ENCODE peak calls at places on chromosomes 6 and 20, in ten cellular contexts. J, K, X, H, U, G, E, F, L and V are unnamed samples.

GRCh38 chr6:1686117-1687098 is 76.7 kb downstream of the FOXC1 start:
- DNase-seq in K (peak), F (peak), X (peak), G (peak), E (peak), H (no peak), U (peak), L (peak), J (peak), V (no peak)

GRCh38 chr20:37711987-37712961 is 18.4 kb downstream of the CTNNBL1 start:
- DNase-seq in G (no peak), K (no peak), L (no peak), E (no peak), U (peak), J (peak), H (no peak), X (no peak), F (no peak), V (no peak)

GRCh38 chr6:1597924-1598323 is 11.8 kb upstream of the FOXC1 start:
- DNase-seq in J (no peak), G (peak), F (no peak), K (no peak), L (peak), X (peak), H (no peak), U (no peak), E (peak), V (no peak)

GRCh38 chr20:59765599-59766177 is 161.3 kb downstream of the PHACTR3 start:
- DNase-seq in U (peak), L (no peak), G (no peak), J (no peak), K (peak), E (no peak), X (peak), F (no peak), H (no peak), V (peak)

GRCh38 chr6:40674170-40674569 is 87.0 kb upstream of the LRFN2 start:
- DNase-seq in E (no peak), J (no peak), F (no peak), X (no peak), H (no peak), K (no peak), U (no peak), L (no peak), G (no peak), V (no peak)

GRCh38 chr6:109523478-109523877 is 40.5 kb upstream of the ZBTB24 start:
- DNase-seq in G (peak), E (peak), U (no peak), H (no peak), J (no peak), X (peak), L (peak), F (no peak), K (no peak), V (no peak)

GRCh38 chr20:53736757-53737403 is 143.2 kb upstream of the ZNF217 start:
- DNase-seq in L (peak), F (peak), K (peak), U (peak), G (peak), X (peak), H (no peak), E (no peak), J (no peak), V (peak)

GRCh38 chr6:72987305-72987704 is 238.0 kb downstream of the KHDC1L start:
- DNase-seq in J (no peak), U (no peak), F (no peak), L (no peak), E (no peak), G (no peak), H (no peak), K (no peak), X (no peak), V (no peak)

GRCh38 chr6:42352856-42353564 is 98.7 kb downstream of the TRERF1 start:
- DNase-seq in X (peak), U (no peak), E (peak), L (peak), J (no peak), H (peak), G (peak), F (no peak), K (no peak), V (no peak)

GRCh38 chr6:12585497-12585958 is 131.0 kb upstream of the PHACTR1 start:
- DNase-seq in X (peak), G (peak), U (peak), L (peak), F (no peak), K (no peak), E (no peak), H (no peak), J (peak), V (no peak)

DNA sequence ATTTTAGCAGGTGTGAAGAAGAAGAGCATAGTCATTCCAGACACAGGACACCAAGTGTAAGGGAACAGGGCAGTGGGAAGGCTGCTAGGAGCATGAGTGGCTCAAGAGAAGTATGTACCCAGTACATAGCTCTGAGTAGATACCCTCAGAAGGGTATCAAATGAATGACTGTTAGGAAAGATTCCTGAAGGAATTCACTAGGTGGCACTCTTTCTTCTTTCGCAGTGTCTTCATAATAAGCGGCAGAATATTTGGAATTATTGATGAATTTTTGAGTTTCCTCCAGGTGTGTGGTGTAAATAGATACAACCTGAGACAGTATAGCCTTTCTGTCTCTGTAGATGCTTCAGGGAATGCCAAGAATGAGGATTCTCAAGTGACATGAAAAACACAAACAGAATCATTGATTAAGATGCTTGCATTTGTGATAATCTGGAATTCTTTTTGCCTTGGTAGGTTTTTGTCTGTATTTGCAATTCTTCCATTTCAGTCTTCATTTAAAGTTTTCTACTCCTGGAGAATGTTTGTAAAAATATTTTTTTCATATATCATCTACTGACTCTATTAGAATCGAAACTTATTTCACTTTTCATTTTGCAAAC is 264.3 kb upstream of the RIMS1 start:
- DNase-seq in H (peak), J (no peak), E (peak), X (peak), K (peak), F (no peak), G (peak), L (peak), U (no peak), V (peak)
- TF ChIP-seq CTCF in H (peak), J (peak), E (peak), X (peak), K (peak), F (peak), G (peak), L (peak), U (no peak), V (no peak)

GRCh38 chr6:160349837-160350236 is 1.7 kb downstream of the SLC22A3 start:
- DNase-seq in G (no peak), E (no peak), X (peak), U (no peak), L (no peak), J (no peak), K (no peak), H (no peak), F (no peak), V (no peak)
- H3K4me3 ChIP-seq in G (no peak), E (no peak), X (no peak), U (no peak), L (no peak), J (no peak), K (peak), H (peak), F (no peak), V (no peak)

GRCh38 chr20:12893019-12893418 is 115.8 kb upstream of the SPTLC3 start:
- DNase-seq in J (no peak), X (no peak), F (no peak), G (no peak), L (no peak), K (peak), H (no peak), E (no peak), U (no peak), V (no peak)
- TF ChIP-seq CTCF in J (no peak), X (no peak), F (no peak), G (no peak), L (no peak), K (no peak), H (no peak), E (no peak), U (no peak), V (no peak)

DNA sequence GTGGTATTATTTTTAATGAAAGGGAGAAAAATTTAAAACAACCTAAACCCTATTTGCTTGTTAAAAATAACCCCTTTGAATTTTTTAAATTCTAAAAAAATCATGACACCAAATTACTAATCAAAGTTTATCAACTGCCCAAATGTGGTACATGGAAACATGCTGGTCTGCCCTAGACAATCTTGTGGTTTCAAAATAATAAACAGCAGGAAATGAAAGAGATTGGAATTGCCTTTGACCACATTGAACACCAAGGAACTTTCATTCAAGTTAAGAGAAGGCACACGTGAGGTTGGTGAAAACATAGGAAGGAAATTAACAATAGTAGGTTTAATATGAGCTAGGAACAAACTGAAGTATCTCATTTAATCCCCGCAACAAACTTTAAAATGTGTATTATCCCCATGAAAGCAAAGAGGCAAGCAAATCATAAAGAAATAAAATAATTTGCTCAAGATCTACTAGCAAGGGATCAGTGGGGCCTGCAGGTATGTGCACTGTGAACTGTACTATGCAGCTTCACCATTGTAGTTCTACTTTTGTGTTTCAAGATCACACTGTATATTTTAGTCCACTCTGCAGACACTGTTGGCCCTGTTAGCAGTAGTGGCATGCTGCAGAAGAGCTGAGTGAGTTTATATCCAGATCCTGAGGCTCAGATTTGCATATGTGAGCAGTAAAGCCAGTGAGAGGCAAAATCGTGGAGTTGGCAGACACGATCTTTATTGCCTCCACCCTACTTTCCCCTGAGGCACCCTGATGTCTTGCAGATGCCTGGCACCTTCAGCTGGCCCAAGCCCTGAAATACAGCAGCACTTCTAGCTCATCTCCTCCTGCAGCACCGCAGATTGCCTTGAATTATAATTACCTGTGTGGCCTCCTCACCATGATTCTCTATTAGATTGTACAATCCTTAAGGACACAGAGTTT is 157.8 kb upstream of the TENT5A start:
- DNase-seq in U (no peak), J (no peak), F (no peak), L (peak), E (peak), H (no peak), X (peak), K (no peak), G (no peak), V (no peak)
- H3K4me3 ChIP-seq in U (no peak), J (no peak), F (no peak), L (no peak), E (no peak), H (no peak), X (no peak), K (no peak), G (no peak), V (no peak)

GRCh38 chr6:156970595-156971112 is 193.5 kb downstream of the ARID1B start:
- DNase-seq in F (no peak), G (no peak), H (no peak), J (no peak), U (peak), K (no peak), X (no peak), E (no peak), L (no peak), V (no peak)

GRCh38 chr6:156969233-156969632 is 192.1 kb downstream of the ARID1B start:
- DNase-seq in L (no peak), J (no peak), U (no peak), X (no peak), H (no peak), E (no peak), G (no peak), K (no peak), F (no peak), V (no peak)

GRCh38 chr6:156972145-156972544 is 195.0 kb downstream of the ARID1B start:
- DNase-seq in E (no peak), J (no peak), U (no peak), X (no peak), F (no peak), K (no peak), L (no peak), G (no peak), H (no peak), V (no peak)

GRCh38 chr6:156967852-156968251 is 190.7 kb downstream of the ARID1B start:
- DNase-seq in J (no peak), H (no peak), E (no peak), F (no peak), U (no peak), L (no peak), K (peak), G (no peak), X (no peak), V (no peak)

DNA sequence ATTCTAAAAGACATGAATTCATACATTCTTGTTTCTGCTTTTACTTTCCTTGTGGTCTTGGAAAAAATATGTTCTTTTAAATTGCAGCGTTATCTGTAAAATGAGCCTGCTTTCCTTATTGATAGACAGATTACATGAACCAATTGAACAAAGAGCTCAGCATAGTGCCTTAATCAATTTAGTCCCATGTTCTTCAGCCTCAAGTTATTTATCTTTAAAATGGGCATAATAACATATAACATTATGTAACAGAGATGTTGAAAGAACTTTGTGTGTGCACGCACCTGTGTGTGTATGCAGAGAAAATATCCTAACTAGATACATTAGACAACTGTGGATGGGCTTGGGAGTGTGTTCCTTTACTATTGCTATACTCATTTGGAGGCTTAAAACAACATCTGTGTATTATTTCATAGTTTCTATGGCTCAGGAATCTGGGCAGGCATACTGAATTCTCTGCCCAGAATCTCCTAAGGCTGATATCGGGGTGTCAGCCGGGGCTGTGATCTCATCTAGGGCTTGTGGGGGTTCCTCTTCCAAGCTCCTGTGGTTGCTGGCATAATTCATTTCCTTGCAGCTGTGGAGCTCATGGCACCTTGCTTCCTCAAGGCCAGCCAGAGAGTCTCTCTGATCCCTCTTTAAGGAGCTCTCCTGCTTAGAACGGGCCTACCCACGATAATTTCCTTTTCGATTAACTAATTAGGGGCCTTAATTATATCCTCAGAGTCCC is 194.1 kb downstream of the ARID1B start:
- DNase-seq in J (no peak), U (no peak), H (no peak), F (no peak), X (peak), E (no peak), L (no peak), K (no peak), G (peak), V (no peak)
- TF ChIP-seq CTCF in J (no peak), U (no peak), H (no peak), F (no peak), X (no peak), E (no peak), L (no peak), K (no peak), G (no peak), V (no peak)

DNA sequence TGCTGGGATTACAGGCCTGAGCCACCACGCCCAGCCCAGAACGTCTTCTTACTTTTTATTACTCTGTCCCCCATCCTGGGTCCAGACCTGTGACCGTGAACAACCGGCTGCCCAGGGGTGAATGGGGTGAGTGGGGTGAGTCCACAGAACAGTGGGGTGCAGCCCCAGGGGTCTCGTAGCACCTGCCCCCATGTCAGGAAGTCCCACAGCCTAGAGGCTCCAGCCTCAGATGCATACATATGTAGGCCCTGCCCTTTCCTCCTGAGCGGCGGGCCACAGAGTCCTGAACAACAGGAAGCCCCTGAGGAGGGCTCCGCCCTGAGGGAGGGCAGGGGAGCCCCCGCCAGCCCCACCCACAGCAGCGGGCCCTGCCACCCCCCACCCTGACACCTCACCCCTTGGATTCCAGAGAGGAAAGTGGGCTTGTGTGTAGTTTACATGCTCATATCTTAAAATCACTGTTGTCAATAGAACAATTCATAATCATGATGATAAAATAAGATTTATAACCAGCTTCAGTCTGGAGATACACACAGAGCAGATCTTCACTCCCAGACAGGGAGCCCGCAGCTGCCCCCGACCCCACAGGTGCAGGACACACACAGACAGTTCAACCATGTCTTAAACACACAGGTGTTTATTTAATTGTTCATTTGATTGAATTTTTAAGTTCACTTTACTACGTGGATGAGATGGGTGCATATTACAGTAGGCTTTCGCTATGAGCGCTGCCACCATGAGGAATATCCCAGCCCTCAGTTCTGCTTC is 12.4 kb upstream of the GMEB2 start:
- DNase-seq in J (peak), U (peak), G (no peak), K (no peak), L (no peak), X (no peak), F (no peak), H (no peak), E (no peak), V (peak)
- H3K4me3 ChIP-seq in J (peak), U (no peak), G (no peak), K (no peak), L (no peak), X (no peak), F (no peak), H (no peak), E (no peak), V (peak)

GRCh38 chr6:156175971-156176421 is 601.2 kb upstream of the ARID1B start:
- DNase-seq in F (no peak), X (no peak), U (peak), L (no peak), J (peak), G (no peak), H (peak), K (peak), E (no peak), V (no peak)
- TF ChIP-seq CTCF in F (peak), X (no peak), U (peak), L (peak), J (peak), G (no peak), H (no peak), K (peak), E (no peak), V (no peak)

DNA sequence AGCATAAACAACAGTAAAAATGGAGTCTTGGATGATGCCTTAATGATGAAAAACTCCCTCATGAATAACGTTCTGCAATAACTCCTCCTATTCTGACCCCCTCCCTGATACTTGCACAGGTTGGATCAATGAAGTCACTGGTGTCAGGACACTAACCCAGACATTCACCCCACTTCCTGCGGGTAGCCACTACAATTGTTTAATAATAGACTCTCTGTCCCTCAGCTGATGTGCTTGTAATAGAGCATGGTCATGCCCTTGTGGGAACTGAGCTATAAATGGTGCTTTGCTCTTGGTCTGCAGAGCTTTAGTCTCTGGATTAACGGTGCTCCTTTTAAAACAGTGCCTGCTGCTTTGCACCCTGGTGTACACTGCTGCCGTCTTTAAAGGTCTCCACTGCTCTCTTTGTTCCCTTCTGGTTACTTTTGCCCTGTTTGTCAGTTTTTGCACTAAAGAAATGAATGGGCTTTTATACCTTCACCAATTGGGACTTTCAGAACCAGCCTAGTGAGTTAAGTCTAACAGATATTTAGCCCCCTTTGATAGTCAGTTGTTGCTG is 127.2 kb downstream of the BACH2 start:
- DNase-seq in L (no peak), H (no peak), F (no peak), X (no peak), K (no peak), U (no peak), E (no peak), G (no peak), J (peak), V (no peak)
- H3K4me3 ChIP-seq in L (no peak), H (no peak), F (no peak), X (no peak), K (no peak), U (no peak), E (no peak), G (no peak), J (no peak), V (no peak)

GRCh38 chr6:143536866-143537691 is 25.6 kb upstream of the FUCA2 start:
- DNase-seq in J (peak), E (peak), L (peak), U (peak), K (peak), H (peak), G (peak), X (peak), F (peak), V (peak)
- TF ChIP-seq CTCF in J (peak), E (peak), L (peak), U (no peak), K (peak), H (peak), G (peak), X (peak), F (peak), V (peak)

GRCh38 chr6:79777713-79778579 is 146.8 kb downstream of the SH3BGRL2 start:
- DNase-seq in L (peak), U (peak), F (peak), G (peak), J (peak), X (peak), H (peak), K (peak), E (peak), V (peak)
- H3K4me3 ChIP-seq in L (peak), U (no peak), F (peak), G (peak), J (peak), X (no peak), H (peak), K (peak), E (peak), V (peak)